ENCODE peak calls at places on chromosomes 11 and 22, in eight cellular contexts. One of them, this sample, is unnamed.

GRCh38 chr11:119778391-119779194 is 49.6 kb upstream of the NECTIN1 start:
- DNase-seq in LoVo: no peak
- DNase-seq in amygdala: no peak
- DNase-seq in left colon: no peak
- DNase-seq in NAMALWA: no peak
- DNase-seq in A172: no peak
- DNase-seq in progenitor cell of endocrine pancreas: no peak
- DNase-seq in AG04449: no peak
- DNase-seq in this sample: no peak

GRCh38 chr11:33227578-33228261 is 29.5 kb upstream of the HIPK3 start:
- DNase-seq in amygdala: no peak
- DNase-seq in AG04449: no peak
- DNase-seq in NAMALWA: no peak
- DNase-seq in progenitor cell of endocrine pancreas: no peak
- DNase-seq in left colon: no peak
- DNase-seq in LoVo: no peak
- DNase-seq in A172: no peak
- DNase-seq in this sample: no peak

GRCh38 chr11:7630002-7630401 is 43.3 kb downstream of the CYB5R2 start:
- DNase-seq in amygdala: no peak
- DNase-seq in left colon: no peak
- DNase-seq in progenitor cell of endocrine pancreas: no peak
- DNase-seq in AG04449: no peak
- DNase-seq in LoVo: no peak
- DNase-seq in A172: no peak
- DNase-seq in NAMALWA: no peak
- DNase-seq in this sample: no peak

GRCh38 chr22:24444251-24444650 is 16.9 kb downstream of the ADORA2A start:
- DNase-seq in NAMALWA: no peak
- DNase-seq in A172: no peak
- DNase-seq in LoVo: no peak
- DNase-seq in amygdala: no peak
- DNase-seq in progenitor cell of endocrine pancreas: no peak
- DNase-seq in left colon: no peak
- DNase-seq in AG04449: no peak
- DNase-seq in this sample: no peak

GRCh38 chr11:69530278-69531070 is 49.0 kb downstream of the LINC01488 start:
- DNase-seq in LoVo: no peak
- DNase-seq in amygdala: no peak
- DNase-seq in A172: no peak
- DNase-seq in AG04449: no peak
- DNase-seq in left colon: no peak
- DNase-seq in progenitor cell of endocrine pancreas: no peak
- DNase-seq in NAMALWA: no peak
- DNase-seq in this sample: no peak

GRCh38 chr22:31867386-31868153 is 76.8 kb upstream of the YWHAH start:
- DNase-seq in A172: no peak
- DNase-seq in left colon: no peak
- DNase-seq in amygdala: no peak
- DNase-seq in AG04449: no peak
- DNase-seq in LoVo: no peak
- DNase-seq in progenitor cell of endocrine pancreas: no peak
- DNase-seq in NAMALWA: no peak
- DNase-seq in this sample: no peak

GRCh38 chr11:57345555-57346151 is 7.5 kb downstream of the P2RX3 start:
- DNase-seq in amygdala: peak
- DNase-seq in NAMALWA: peak
- DNase-seq in A172: peak
- DNase-seq in LoVo: peak
- DNase-seq in AG04449: no peak
- DNase-seq in left colon: peak
- DNase-seq in progenitor cell of endocrine pancreas: peak
- DNase-seq in this sample: peak

GRCh38 chr11:63829823-63830489 is 9.0 kb upstream of the MARK2 start:
- DNase-seq in A172: no peak
- DNase-seq in left colon: no peak
- DNase-seq in AG04449: no peak
- DNase-seq in LoVo: no peak
- DNase-seq in NAMALWA: peak
- DNase-seq in amygdala: no peak
- DNase-seq in progenitor cell of endocrine pancreas: no peak
- DNase-seq in this sample: no peak

GRCh38 chr11:125944350-125945010 is 1.4 kb upstream of the VSIG10L2 start:
- DNase-seq in A172: no peak
- DNase-seq in progenitor cell of endocrine pancreas: no peak
- DNase-seq in AG04449: no peak
- DNase-seq in NAMALWA: no peak
- DNase-seq in left colon: no peak
- DNase-seq in LoVo: no peak
- DNase-seq in amygdala: no peak
- DNase-seq in this sample: no peak

GRCh38 chr11:19664896-19665548 is 47.6 kb upstream of the NAV2 start:
- DNase-seq in A172: peak
- DNase-seq in progenitor cell of endocrine pancreas: no peak
- DNase-seq in AG04449: no peak
- DNase-seq in NAMALWA: no peak
- DNase-seq in amygdala: no peak
- DNase-seq in left colon: no peak
- DNase-seq in LoVo: no peak
- DNase-seq in this sample: no peak

GRCh38 chr11:85279267-85279666 is 347.9 kb downstream of the DLG2 start:
- DNase-seq in NAMALWA: no peak
- DNase-seq in left colon: no peak
- DNase-seq in A172: no peak
- DNase-seq in LoVo: no peak
- DNase-seq in progenitor cell of endocrine pancreas: no peak
- DNase-seq in amygdala: no peak
- DNase-seq in AG04449: no peak
- DNase-seq in this sample: no peak

GRCh38 chr22:27545071-27545470 is 256.5 kb downstream of the MN1 start:
- DNase-seq in left colon: no peak
- DNase-seq in LoVo: no peak
- DNase-seq in AG04449: no peak
- DNase-seq in A172: no peak
- DNase-seq in progenitor cell of endocrine pancreas: no peak
- DNase-seq in NAMALWA: no peak
- DNase-seq in amygdala: no peak
- DNase-seq in this sample: no peak

GRCh38 chr11:126679033-126679432 is 321.5 kb downstream of the KIRREL3 start:
- DNase-seq in NAMALWA: no peak
- DNase-seq in left colon: no peak
- DNase-seq in A172: no peak
- DNase-seq in AG04449: no peak
- DNase-seq in amygdala: no peak
- DNase-seq in progenitor cell of endocrine pancreas: no peak
- DNase-seq in LoVo: no peak
- DNase-seq in this sample: no peak

GRCh38 chr11:112656772-112657428 is 304.3 kb upstream of the NCAM1 start:
- DNase-seq in left colon: no peak
- DNase-seq in progenitor cell of endocrine pancreas: no peak
- DNase-seq in AG04449: peak
- DNase-seq in LoVo: no peak
- DNase-seq in NAMALWA: no peak
- DNase-seq in A172: peak
- DNase-seq in amygdala: no peak
- DNase-seq in this sample: no peak

GRCh38 chr11:131253142-131253884 is 117.1 kb upstream of the NTM start:
- DNase-seq in A172: no peak
- DNase-seq in progenitor cell of endocrine pancreas: no peak
- DNase-seq in LoVo: no peak
- DNase-seq in amygdala: no peak
- DNase-seq in NAMALWA: no peak
- DNase-seq in AG04449: no peak
- DNase-seq in left colon: no peak
- DNase-seq in this sample: no peak

This sample was measured in small intestine.